ENCODE peak calls at places on chromosomes 13 and 19, in four cellular contexts. F is CD4-positive, CD25-positive, alpha-beta regulatory T cell; D is upper lobe of right lung; P is HepG2. C is an unnamed sample. For H3K9me3 and H3K4me1, the result is how much of the 10 kb centered on the place peaks cover.

GRCh38 chr13:78601124-78601885 is 2.0 kb downstream of the POU4F1 start:
- DNase-seq in P (no peak), F (peak), D (no peak), C (no peak)

GRCh38 chr13:99926014-99926731 is 45.4 kb downstream of the ZIC5 start:
- DNase-seq in P (no peak), F (no peak), D (no peak), C (no peak)

GRCh38 chr13:106350208-106350607 is 185.3 kb downstream of the EFNB2 start:
- DNase-seq in P (no peak), D (no peak), F (no peak), C (no peak)

GRCh38 chr13:45718063-45718462 is 15.9 kb downstream of the CBY2 start:
- DNase-seq in P (peak), D (no peak), F (peak), C (no peak)

GRCh38 chr13:48132961-48133360 is 38.1 kb upstream of the MED4 start:
- DNase-seq in P (no peak), F (no peak), D (no peak), C (no peak)

GRCh38 chr19:33194527-33194883 is 375 bp downstream of the LRP3 start:
- DNase-seq in P (no peak), D (peak), F (no peak), C (no peak)

GRCh38 chr13:32164622-32165268 is 133.2 kb downstream of the FRY start:
- DNase-seq in P (peak), D (no peak), F (peak), C (no peak)

GRCh38 chr13:40271931-40272775 is 394.3 kb downstream of the FOXO1 start:
- DNase-seq in P (no peak), D (no peak), F (peak), C (no peak)

GRCh38 chr19:4555657-4556561 is 3.6 kb downstream of the SEMA6B start:
- DNase-seq in P (no peak), D (no peak), F (no peak), C (no peak)

GRCh38 chr13:100240109-100240779 is 151.4 kb downstream of the PCCA start:
- DNase-seq in D (no peak), F (no peak), P (no peak), C (no peak)

GRCh38 chr13:33490461-33491327 is 205.1 kb upstream of the STARD13 start:
- DNase-seq in D (peak), P (no peak), F (no peak), C (no peak)

GRCh38 chr19:19613456-19613855 is 5.0 kb downstream of the PBX4 start:
- DNase-seq in D (no peak), P (no peak), F (no peak), C (no peak)

GRCh38 chr13:48028066-48028465 is 9.5 kb upstream of the NUDT15 start:
- DNase-seq in D (no peak), F (no peak), P (no peak), C (no peak)

GRCh38 chr13:51283361-51283760 is 56.1 kb upstream of the SERPINE3 start:
- DNase-seq in P (no peak), F (peak), D (no peak), C (no peak)

GRCh38 chr13:42075517-42075916 is 27.1 kb downstream of the DGKH start:
- DNase-seq in D (no peak), F (no peak), P (no peak), C (no peak)

GRCh38 chr19:35757231-35757748 is 461 bp upstream of the HSPB6 start:
- DNase-seq in F (no peak), D (peak), P (peak), C (no peak)

GRCh38 chr19:40716031-40716654 is 543 bp downstream of the COQ8B start:
- DNase-seq in D (no peak), F (peak), P (no peak), C (peak)

GRCh38 chr19:43674630-43674982 is 4.6 kb upstream of the PLAUR start:
- DNase-seq in F (no peak), P (no peak), D (no peak), C (no peak)

GRCh38 chr13:32752997-32753606 is 166.8 kb downstream of the PDS5B start:
- DNase-seq in P (no peak), F (no peak), D (no peak), C (no peak)

GRCh38 chr19:45164577-45165335 is 4.0 kb upstream of the NKPD1 start:
- DNase-seq in F (peak), P (peak), D (peak), C (peak)

GRCh38 chr19:44576843-44577565 is 36.4 kb upstream of the IGSF23 start:
- DNase-seq in D (no peak), P (peak), F (no peak), C (no peak)

GRCh38 chr13:95267662-95268369 is 33.4 kb downstream of the ABCC4 start:
- DNase-seq in F (no peak), D (no peak), P (peak), C (no peak)

GRCh38 chr19:27654266-27654990 is 1558.5 kb downstream of the UQCRFS1 start:
- DNase-seq in F (no peak), D (no peak), P (no peak), C (no peak)

GRCh38 chr19:47109541-47110375 is 3.8 kb downstream of the ZC3H4 start:
- DNase-seq in D (no peak), F (peak), P (no peak), C (no peak)

GRCh38 chr13:28707629-28708427 is 10.9 kb downstream of the SLC46A3 start:
- DNase-seq in F (peak), P (no peak), D (no peak), C (no peak)

GRCh38 chr13:40518481-40518882 is 148.0 kb downstream of the FOXO1 start:
- DNase-seq in P (no peak), D (no peak), F (peak), C (peak)

GRCh38 chr13:77544365-77544764 is 8.9 kb downstream of the SCEL start:
- DNase-seq in P (no peak), D (no peak), F (no peak), C (no peak)

GRCh38 chr19:35123573-35123972 is 8.0 kb downstream of the FXYD3 start:
- DNase-seq in D (no peak), P (no peak), F (no peak), C (no peak)

GRCh38 chr19:14248578-14249011 is 42.6 kb upstream of the ADGRL1 start:
- DNase-seq in D (no peak), P (no peak), F (peak), C (no peak)

GRCh38 chr13:95603887-95604533 is 40.5 kb downstream of the DZIP1 start:
- DNase-seq in F (no peak), P (peak), D (peak), C (no peak)

GRCh38 chr19:2474232-2475017 is 1.5 kb upstream of the GADD45B start:
- DNase-seq in D (peak), P (peak), F (peak), C (peak)

GRCh38 chr19:28710278-28710677 is 502.7 kb downstream of the UQCRFS1 start:
- DNase-seq in D (no peak), F (peak), P (peak), C (no peak)

GRCh38 chr13:99386495-99386894 is 79.3 kb upstream of the GPR183 start:
- DNase-seq in P (no peak), F (no peak), D (no peak), C (no peak)

GRCh38 chr13:73467103-73467502 is 408.3 kb downstream of the KLF5 start:
- DNase-seq in F (no peak), P (no peak), D (no peak), C (no peak)

GRCh38 chr13:97264663-97265062 is 42.5 kb downstream of the MBNL2 start:
- DNase-seq in P (no peak), D (no peak), F (no peak), C (no peak)

GRCh38 chr19:21901861-21902260 is 65.9 kb upstream of the ZNF43 start:
- DNase-seq in F (no peak), D (no peak), P (no peak), C (no peak)
- H3K9me3 ChIP-seq in F (under half), D (under half), P (half or more), C (under half)

GRCh38 chr19:42115705-42116104 is 16.5 kb downstream of the POU2F2 start:
- DNase-seq in P (no peak), D (no peak), F (no peak), C (no peak)
- H3K4me1 ChIP-seq in P (under half), D (under half), F (under half), C (under half)

GRCh38 chr19:57825501-57825900 is 4.6 kb upstream of the ZNF587B start:
- DNase-seq in F (no peak), D (no peak), P (no peak), C (no peak)

GRCh38 chr19:57817976-57818375 is 3.3 kb upstream of the ZNF552 start:
- DNase-seq in F (no peak), D (no peak), P (no peak), C (no peak)

GRCh38 chr19:57816652-57817051 is 1.9 kb upstream of the ZNF552 start:
- DNase-seq in F (no peak), P (no peak), D (no peak), C (no peak)

GRCh38 chr19:57818378-57818777 is 3.7 kb upstream of the ZNF552 start:
- DNase-seq in D (no peak), F (no peak), P (peak), C (no peak)

DNA sequence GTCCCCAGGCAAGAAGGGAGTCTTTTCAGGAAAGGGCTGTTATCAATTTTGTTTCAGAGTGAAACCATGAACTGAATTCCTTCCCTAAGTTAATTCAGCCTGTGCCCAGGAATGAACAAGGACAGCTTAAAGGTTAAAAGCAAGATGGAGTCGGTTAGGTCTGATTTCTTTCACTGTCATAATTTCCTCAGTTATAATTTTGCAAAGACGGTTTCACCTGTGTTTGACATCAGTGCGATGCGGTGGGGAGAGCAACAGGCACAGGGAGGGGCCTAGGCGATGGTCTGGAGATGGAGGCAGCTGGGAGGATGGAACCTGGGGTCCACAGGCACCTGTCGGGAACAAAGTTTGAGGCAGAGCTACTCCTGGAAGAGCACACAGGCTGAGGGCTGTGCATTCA is 5.9 kb upstream of the ZNF552 start:
- DNase-seq in P (no peak), F (no peak), D (no peak), C (no peak)
- H3K27ac ChIP-seq in P (peak), F (peak), D (no peak), C (no peak)

DNA sequence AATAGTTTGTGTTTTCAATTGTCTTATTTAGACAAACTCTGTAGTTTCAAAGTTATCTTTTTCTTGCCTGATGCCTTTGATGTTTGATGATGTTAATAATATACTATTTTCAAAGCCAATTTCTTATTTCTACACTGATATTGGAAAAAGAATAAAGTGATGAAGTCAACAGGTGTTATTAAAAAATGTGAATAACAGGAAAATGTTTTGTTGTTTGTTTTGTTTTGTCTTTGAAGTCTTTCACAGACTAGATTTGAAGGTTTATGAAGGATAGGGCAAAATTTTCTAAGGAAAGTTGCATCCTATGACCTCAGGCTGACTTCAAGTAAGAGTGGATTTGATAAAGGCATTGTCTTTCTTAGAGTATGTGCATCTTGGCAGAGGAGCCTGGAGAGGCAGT is 31.2 kb downstream of the ZNF790 start:
- DNase-seq in P (no peak), D (no peak), F (no peak), C (no peak)
- H3K9me3 ChIP-seq in P (half or more), D (half or more), F (half or more), C (under half)

DNA sequence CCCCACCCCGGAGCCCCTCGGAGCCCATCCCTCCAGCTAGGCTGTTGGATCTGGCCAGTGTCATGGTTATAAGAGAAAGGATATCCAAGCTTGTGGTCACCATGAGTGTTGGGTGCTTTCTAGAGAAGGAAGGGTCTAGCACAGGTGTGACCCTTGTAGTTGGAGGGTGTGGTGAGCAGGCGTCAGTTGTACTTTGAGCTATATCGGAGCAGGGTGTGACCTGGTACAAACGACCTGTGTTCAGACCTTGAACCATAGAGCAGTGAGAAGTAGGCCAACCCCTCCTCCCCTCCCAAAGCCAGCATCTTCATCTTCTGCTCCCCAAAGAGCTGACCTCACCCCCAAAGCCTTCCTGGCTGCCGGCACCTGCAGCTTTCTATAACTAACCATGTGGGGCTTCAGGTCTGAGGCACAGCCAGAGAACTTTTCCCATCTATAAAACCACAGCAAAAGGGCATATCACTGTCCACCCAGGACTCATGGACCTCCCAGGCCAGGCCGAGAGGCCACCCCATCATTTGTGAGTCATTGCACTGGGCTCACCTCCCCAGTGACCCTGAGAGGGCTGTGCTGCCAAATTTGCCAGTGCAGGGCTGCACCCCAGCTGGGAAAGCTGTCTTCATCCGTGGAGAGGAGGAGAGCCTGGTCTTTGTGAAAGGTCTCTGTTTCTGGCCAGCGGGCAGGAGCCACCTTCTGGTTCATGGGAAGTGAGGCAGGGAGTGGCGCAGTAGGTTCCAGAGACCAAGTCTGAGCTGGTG is 14.2 kb downstream of the RAB8A start:
- DNase-seq in P (no peak), D (no peak), F (no peak), C (no peak)
- H3K4me1 ChIP-seq in P (under half), D (under half), F (under half), C (under half)

GRCh38 chr19:867301-867793 is 7.9 kb downstream of the CFD start:
- DNase-seq in D (no peak), F (no peak), P (no peak), C (no peak)

GRCh38 chr19:869245-870177 is 10.0 kb downstream of the CFD start:
- DNase-seq in D (no peak), F (no peak), P (no peak), C (no peak)

GRCh38 chr19:870314-870713 is 10.8 kb downstream of the CFD start:
- DNase-seq in P (no peak), D (no peak), F (no peak), C (no peak)

GRCh38 chr19:867855-868457 is 8.5 kb downstream of the CFD start:
- DNase-seq in D (no peak), F (no peak), P (no peak), C (no peak)

DNA sequence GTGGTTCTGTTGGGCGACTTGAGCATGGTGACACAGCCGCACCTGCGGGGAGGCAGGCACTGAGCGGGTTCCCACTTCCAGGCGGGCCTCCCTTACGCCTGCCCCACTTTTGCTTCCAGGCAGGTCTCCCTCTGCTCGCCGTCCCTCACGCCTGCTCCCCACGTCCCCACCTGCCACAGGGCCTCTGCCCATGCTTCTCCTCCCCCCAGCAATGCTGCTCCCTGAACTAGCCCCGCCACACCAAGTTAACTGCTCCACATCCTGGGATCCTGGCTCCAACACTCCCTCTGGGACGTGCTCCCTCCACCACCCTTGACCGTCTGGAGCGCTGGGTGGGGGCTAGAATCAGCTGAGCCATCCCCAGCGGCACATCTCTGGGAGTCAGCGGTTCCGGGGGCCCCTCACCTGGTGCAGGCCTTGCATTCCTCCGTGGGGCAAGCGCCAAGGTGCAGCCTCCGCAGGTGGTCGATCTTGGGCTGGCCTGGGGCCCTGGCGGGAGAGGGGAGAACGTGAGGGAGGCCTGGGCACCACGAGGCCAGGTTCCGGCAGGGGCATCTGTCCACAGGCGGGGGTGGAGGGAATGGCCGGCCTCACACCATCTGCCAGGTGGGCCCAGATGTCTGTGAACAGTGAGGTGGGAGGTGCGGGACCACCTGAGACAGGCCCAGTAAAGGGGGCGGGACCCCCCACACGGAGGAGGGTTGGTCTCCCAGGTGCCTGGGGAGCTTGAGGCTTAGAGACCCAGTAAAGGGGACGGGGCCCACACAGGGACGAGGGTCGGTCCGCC is 9.2 kb downstream of the CFD start:
- DNase-seq in P (no peak), D (no peak), F (no peak), C (no peak)
- H3K27ac ChIP-seq in P (no peak), D (peak), F (no peak), C (no peak)

DNA sequence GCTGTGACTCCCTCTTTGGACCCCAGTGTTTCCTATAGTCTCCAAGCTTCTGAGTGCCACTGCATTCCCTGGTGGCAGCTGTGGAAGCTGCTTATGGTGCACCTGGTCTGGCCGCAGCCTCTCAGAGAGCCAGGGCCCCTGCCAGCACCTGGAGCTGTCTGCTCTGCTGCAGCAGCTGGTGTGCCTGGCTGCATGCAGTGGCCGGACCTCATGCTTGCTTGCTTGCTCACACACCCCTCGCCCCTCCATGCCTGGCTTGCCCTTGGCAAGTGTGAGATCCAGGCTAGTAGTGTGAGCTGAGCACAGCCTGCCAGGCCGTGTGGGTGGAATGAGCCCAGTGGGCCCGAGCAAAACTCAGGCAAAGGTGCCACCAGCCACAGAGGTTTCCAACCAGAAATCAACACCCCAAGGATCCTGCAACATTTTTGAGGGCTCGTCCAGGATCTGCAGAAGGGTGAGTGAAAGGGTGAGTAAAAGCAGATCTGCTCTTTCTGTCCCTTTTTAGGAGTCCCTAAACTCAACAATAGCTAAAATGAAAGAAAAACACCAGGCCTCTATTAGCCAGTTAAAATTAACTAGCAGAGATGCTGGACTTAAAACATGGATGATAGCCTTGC is 7.6 kb upstream of the MLLT1 start:
- DNase-seq in D (no peak), F (no peak), P (no peak), C (no peak)
- H3K9me3 ChIP-seq in D (under half), F (under half), P (under half), C (under half)